ENCODE peak calls at places on chromosomes 2 and 18, in ten cellular contexts. Z, Y, P, H, O, F, S, C, B and V are unnamed samples.

GRCh38 chr2:112310906-112311305 is 35.5 kb downstream of the ZC3H6 start:
- DNase-seq in Z (no peak), Y (no peak), P (no peak), H (no peak), O (no peak), F (no peak), S (no peak), C (no peak), B (no peak), V (no peak)

GRCh38 chr2:240999873-241000541 is 1.6 kb downstream of the SNED1 start:
- DNase-seq in Z (no peak), Y (peak), P (no peak), H (no peak), O (no peak), F (no peak), S (no peak), C (no peak), B (no peak), V (no peak)

GRCh38 chr2:222257645-222258044 is 41.2 kb downstream of the PAX3 start:
- DNase-seq in Z (no peak), Y (no peak), P (no peak), H (no peak), O (no peak), F (peak), S (no peak), C (peak), B (no peak), V (no peak)

GRCh38 chr18:5296706-5297320 is 1.3 kb upstream of the ZBTB14 start:
- DNase-seq in Z (peak), Y (peak), P (peak), H (peak), O (peak), F (peak), S (peak), C (peak), B (peak), V (peak)

GRCh38 chr2:44479127-44479887 is 117.6 kb downstream of the CAMKMT start:
- DNase-seq in Z (peak), Y (no peak), P (peak), H (no peak), O (peak), F (peak), S (peak), C (peak), B (peak), V (peak)

GRCh38 chr2:11573418-11574175 is 39.8 kb downstream of the GREB1 start:
- DNase-seq in Z (no peak), Y (no peak), P (peak), H (no peak), O (no peak), F (no peak), S (no peak), C (peak), B (no peak), V (no peak)

GRCh38 chr2:156366747-156367146 is 34.2 kb upstream of the NR4A2 start:
- DNase-seq in Z (no peak), Y (no peak), P (no peak), H (no peak), O (no peak), F (no peak), S (no peak), C (no peak), B (no peak), V (no peak)

GRCh38 chr2:127859712-127860085 is 1.7 kb upstream of the POLR2D start:
- DNase-seq in Z (no peak), Y (peak), P (peak), H (peak), O (no peak), F (peak), S (peak), C (peak), B (no peak), V (no peak)

GRCh38 chr2:223969315-223969714 is 12.1 kb downstream of the MRPL44 start:
- DNase-seq in Z (no peak), Y (no peak), P (no peak), H (no peak), O (no peak), F (no peak), S (no peak), C (no peak), B (no peak), V (no peak)